ENCODE peak calls at places on chromosomes 6 and 20, in nine cellular contexts. One of them, this sample, is unnamed.

GRCh38 chr6:10719386-10720228 is 3.3 kb upstream of the TMEM14C start:
- DNase-seq in fibroblast of pulmonary artery: no peak
- DNase-seq in Panc1: no peak
- DNase-seq in adrenal gland: no peak
- DNase-seq in retinal pigment epithelial cell: no peak
- DNase-seq in neural progenitor cell: no peak
- DNase-seq in astrocyte of the spinal cord: peak
- DNase-seq in transverse colon: peak
- DNase-seq in IMR-90: no peak
- DNase-seq in this sample: no peak

GRCh38 chr6:142942805-142943227 is 2.2 kb downstream of the HIVEP2 start:
- DNase-seq in fibroblast of pulmonary artery: peak
- DNase-seq in Panc1: no peak
- DNase-seq in adrenal gland: no peak
- DNase-seq in retinal pigment epithelial cell: no peak
- DNase-seq in neural progenitor cell: no peak
- DNase-seq in astrocyte of the spinal cord: peak
- DNase-seq in transverse colon: no peak
- DNase-seq in IMR-90: peak
- DNase-seq in this sample: no peak

GRCh38 chr6:91149246-91149645 is 562.4 kb upstream of the MAP3K7 start:
- DNase-seq in fibroblast of pulmonary artery: peak
- DNase-seq in Panc1: no peak
- DNase-seq in adrenal gland: no peak
- DNase-seq in retinal pigment epithelial cell: no peak
- DNase-seq in neural progenitor cell: no peak
- DNase-seq in astrocyte of the spinal cord: no peak
- DNase-seq in transverse colon: no peak
- DNase-seq in IMR-90: no peak
- DNase-seq in this sample: no peak

GRCh38 chr20:9117548-9117947 is 48.7 kb downstream of the PLCB4 start:
- DNase-seq in fibroblast of pulmonary artery: no peak
- DNase-seq in Panc1: no peak
- DNase-seq in adrenal gland: no peak
- DNase-seq in retinal pigment epithelial cell: no peak
- DNase-seq in neural progenitor cell: no peak
- DNase-seq in astrocyte of the spinal cord: no peak
- DNase-seq in transverse colon: no peak
- DNase-seq in IMR-90: no peak
- DNase-seq in this sample: no peak

GRCh38 chr6:9516207-9516606 is 898.7 kb downstream of the TFAP2A start:
- DNase-seq in fibroblast of pulmonary artery: peak
- DNase-seq in Panc1: no peak
- DNase-seq in adrenal gland: no peak
- DNase-seq in retinal pigment epithelial cell: no peak
- DNase-seq in neural progenitor cell: peak
- DNase-seq in astrocyte of the spinal cord: peak
- DNase-seq in transverse colon: no peak
- DNase-seq in IMR-90: peak
- DNase-seq in this sample: no peak

GRCh38 chr6:101883398-101883975 is 490.0 kb downstream of the GRIK2 start:
- DNase-seq in fibroblast of pulmonary artery: peak
- DNase-seq in Panc1: no peak
- DNase-seq in adrenal gland: no peak
- DNase-seq in retinal pigment epithelial cell: no peak
- DNase-seq in neural progenitor cell: no peak
- DNase-seq in astrocyte of the spinal cord: no peak
- DNase-seq in transverse colon: no peak
- DNase-seq in IMR-90: peak
- DNase-seq in this sample: no peak

GRCh38 chr6:167763056-167763944 is 63.4 kb upstream of the AFDN start:
- DNase-seq in fibroblast of pulmonary artery: no peak
- DNase-seq in Panc1: no peak
- DNase-seq in adrenal gland: no peak
- DNase-seq in retinal pigment epithelial cell: no peak
- DNase-seq in neural progenitor cell: no peak
- DNase-seq in astrocyte of the spinal cord: no peak
- DNase-seq in transverse colon: no peak
- DNase-seq in IMR-90: no peak
- DNase-seq in this sample: no peak

GRCh38 chr6:106924699-106925523 is 49.6 kb downstream of the CD24 start:
- DNase-seq in fibroblast of pulmonary artery: no peak
- DNase-seq in Panc1: no peak
- DNase-seq in adrenal gland: no peak
- DNase-seq in retinal pigment epithelial cell: no peak
- DNase-seq in neural progenitor cell: no peak
- DNase-seq in astrocyte of the spinal cord: no peak
- DNase-seq in transverse colon: peak
- DNase-seq in IMR-90: no peak
- DNase-seq in this sample: no peak

GRCh38 chr6:43077981-43078411 is 1.9 kb downstream of the PTK7 start:
- DNase-seq in fibroblast of pulmonary artery: peak
- DNase-seq in Panc1: no peak
- DNase-seq in adrenal gland: no peak
- DNase-seq in retinal pigment epithelial cell: no peak
- DNase-seq in neural progenitor cell: peak
- DNase-seq in astrocyte of the spinal cord: no peak
- DNase-seq in transverse colon: no peak
- DNase-seq in IMR-90: peak
- DNase-seq in this sample: peak

GRCh38 chr6:140486468-140487361 is 1112.3 kb upstream of the CITED2 start:
- DNase-seq in fibroblast of pulmonary artery: peak
- DNase-seq in Panc1: no peak
- DNase-seq in adrenal gland: no peak
- DNase-seq in retinal pigment epithelial cell: no peak
- DNase-seq in neural progenitor cell: no peak
- DNase-seq in astrocyte of the spinal cord: peak
- DNase-seq in transverse colon: no peak
- DNase-seq in IMR-90: peak
- DNase-seq in this sample: no peak

GRCh38 chr6:152096863-152097496 is 289.5 kb downstream of the ESR1 start:
- DNase-seq in fibroblast of pulmonary artery: peak
- DNase-seq in Panc1: no peak
- DNase-seq in adrenal gland: no peak
- DNase-seq in retinal pigment epithelial cell: no peak
- DNase-seq in neural progenitor cell: no peak
- DNase-seq in astrocyte of the spinal cord: peak
- DNase-seq in transverse colon: no peak
- DNase-seq in IMR-90: peak
- DNase-seq in this sample: peak

GRCh38 chr20:47244451-47244850 is 112.0 kb downstream of the ZMYND8 start:
- DNase-seq in fibroblast of pulmonary artery: no peak
- DNase-seq in Panc1: no peak
- DNase-seq in adrenal gland: no peak
- DNase-seq in retinal pigment epithelial cell: no peak
- DNase-seq in neural progenitor cell: no peak
- DNase-seq in astrocyte of the spinal cord: no peak
- DNase-seq in transverse colon: no peak
- DNase-seq in IMR-90: no peak
- DNase-seq in this sample: peak

GRCh38 chr20:47276856-47277541 is 79.5 kb downstream of the ZMYND8 start:
- DNase-seq in fibroblast of pulmonary artery: peak
- DNase-seq in Panc1: no peak
- DNase-seq in adrenal gland: peak
- DNase-seq in retinal pigment epithelial cell: no peak
- DNase-seq in neural progenitor cell: no peak
- DNase-seq in astrocyte of the spinal cord: peak
- DNase-seq in transverse colon: no peak
- DNase-seq in IMR-90: peak
- DNase-seq in this sample: no peak

GRCh38 chr6:17167327-17167979 is 65.6 kb downstream of the STMND1 start:
- DNase-seq in fibroblast of pulmonary artery: peak
- DNase-seq in Panc1: no peak
- DNase-seq in adrenal gland: peak
- DNase-seq in retinal pigment epithelial cell: no peak
- DNase-seq in neural progenitor cell: peak
- DNase-seq in astrocyte of the spinal cord: peak
- DNase-seq in transverse colon: peak
- DNase-seq in IMR-90: peak
- DNase-seq in this sample: no peak

GRCh38 chr6:24802271-24803059 is 3.7 kb upstream of the ARMH2 start:
- DNase-seq in fibroblast of pulmonary artery: no peak
- DNase-seq in Panc1: no peak
- DNase-seq in adrenal gland: no peak
- DNase-seq in retinal pigment epithelial cell: no peak
- DNase-seq in neural progenitor cell: no peak
- DNase-seq in astrocyte of the spinal cord: no peak
- DNase-seq in transverse colon: no peak
- DNase-seq in IMR-90: peak
- DNase-seq in this sample: no peak

GRCh38 chr6:27851440-27851839 is 60.8 kb downstream of the OR2B2 start:
- DNase-seq in fibroblast of pulmonary artery: no peak
- DNase-seq in Panc1: no peak
- DNase-seq in adrenal gland: no peak
- DNase-seq in retinal pigment epithelial cell: no peak
- DNase-seq in neural progenitor cell: no peak
- DNase-seq in astrocyte of the spinal cord: no peak
- DNase-seq in transverse colon: no peak
- DNase-seq in IMR-90: no peak
- DNase-seq in this sample: no peak

GRCh38 chr6:111563581-111563980 is 42.1 kb downstream of the TRAF3IP2 start:
- DNase-seq in fibroblast of pulmonary artery: no peak
- DNase-seq in Panc1: no peak
- DNase-seq in adrenal gland: no peak
- DNase-seq in retinal pigment epithelial cell: no peak
- DNase-seq in neural progenitor cell: no peak
- DNase-seq in astrocyte of the spinal cord: no peak
- DNase-seq in transverse colon: no peak
- DNase-seq in IMR-90: no peak
- DNase-seq in this sample: no peak
- TF ChIP-seq CTCF in fibroblast of pulmonary artery: no peak
- TF ChIP-seq CTCF in Panc1: no peak
- TF ChIP-seq CTCF in adrenal gland: no peak
- TF ChIP-seq CTCF in retinal pigment epithelial cell: no peak
- TF ChIP-seq CTCF in neural progenitor cell: no peak
- TF ChIP-seq CTCF in astrocyte of the spinal cord: no peak
- TF ChIP-seq CTCF in transverse colon: no peak
- TF ChIP-seq CTCF in IMR-90: no peak
- TF ChIP-seq CTCF in this sample: no peak

GRCh38 chr6:129033173-129033572 is 150.2 kb downstream of the LAMA2 start:
- DNase-seq in fibroblast of pulmonary artery: no peak
- DNase-seq in Panc1: no peak
- DNase-seq in adrenal gland: no peak
- DNase-seq in retinal pigment epithelial cell: no peak
- DNase-seq in neural progenitor cell: no peak
- DNase-seq in astrocyte of the spinal cord: no peak
- DNase-seq in transverse colon: no peak
- DNase-seq in IMR-90: no peak
- DNase-seq in this sample: no peak

GRCh38 chr6:129031051-129031599 is 148.2 kb downstream of the LAMA2 start:
- DNase-seq in fibroblast of pulmonary artery: peak
- DNase-seq in Panc1: no peak
- DNase-seq in adrenal gland: no peak
- DNase-seq in retinal pigment epithelial cell: no peak
- DNase-seq in neural progenitor cell: no peak
- DNase-seq in astrocyte of the spinal cord: peak
- DNase-seq in transverse colon: no peak
- DNase-seq in IMR-90: peak
- DNase-seq in this sample: peak

GRCh38 chr6:129032602-129033001 is 149.7 kb downstream of the LAMA2 start:
- DNase-seq in fibroblast of pulmonary artery: no peak
- DNase-seq in Panc1: no peak
- DNase-seq in adrenal gland: no peak
- DNase-seq in retinal pigment epithelial cell: no peak
- DNase-seq in neural progenitor cell: no peak
- DNase-seq in astrocyte of the spinal cord: no peak
- DNase-seq in transverse colon: no peak
- DNase-seq in IMR-90: no peak
- DNase-seq in this sample: no peak

GRCh38 chr6:129029778-129030177 is 146.8 kb downstream of the LAMA2 start:
- DNase-seq in fibroblast of pulmonary artery: no peak
- DNase-seq in Panc1: no peak
- DNase-seq in adrenal gland: no peak
- DNase-seq in retinal pigment epithelial cell: no peak
- DNase-seq in neural progenitor cell: no peak
- DNase-seq in astrocyte of the spinal cord: peak
- DNase-seq in transverse colon: no peak
- DNase-seq in IMR-90: no peak
- DNase-seq in this sample: no peak

DNA sequence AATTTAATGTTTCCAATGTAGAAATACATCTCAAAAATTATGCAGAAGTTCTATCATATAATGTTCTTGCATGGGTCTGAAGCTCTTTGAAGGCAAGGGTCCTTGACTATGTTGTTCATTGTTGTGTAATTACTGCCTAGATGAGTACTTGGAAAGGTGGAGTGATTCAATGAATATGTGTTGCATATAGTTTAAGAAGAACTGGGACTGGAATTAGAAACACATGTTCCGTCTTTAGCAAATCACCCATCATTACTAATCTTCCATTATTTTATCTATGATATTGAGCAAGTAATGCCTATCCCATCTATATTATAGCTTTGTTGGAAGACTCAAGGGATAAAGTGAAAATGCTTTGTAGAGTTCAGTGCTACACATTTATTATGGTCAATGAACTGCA is 147.3 kb downstream of the LAMA2 start:
- DNase-seq in fibroblast of pulmonary artery: no peak
- DNase-seq in Panc1: no peak
- DNase-seq in adrenal gland: no peak
- DNase-seq in retinal pigment epithelial cell: no peak
- DNase-seq in neural progenitor cell: no peak
- DNase-seq in astrocyte of the spinal cord: no peak
- DNase-seq in transverse colon: no peak
- DNase-seq in IMR-90: no peak
- DNase-seq in this sample: no peak
- H3K4me3 ChIP-seq in fibroblast of pulmonary artery: no peak
- H3K4me3 ChIP-seq in Panc1: no peak
- H3K4me3 ChIP-seq in adrenal gland: no peak
- H3K4me3 ChIP-seq in retinal pigment epithelial cell: no peak
- H3K4me3 ChIP-seq in neural progenitor cell: no peak
- H3K4me3 ChIP-seq in astrocyte of the spinal cord: no peak
- H3K4me3 ChIP-seq in transverse colon: no peak
- H3K4me3 ChIP-seq in IMR-90: no peak
- H3K4me3 ChIP-seq in this sample: no peak

GRCh38 chr6:73123632-73124329 is 101.5 kb downstream of the KHDC1L start:
- DNase-seq in fibroblast of pulmonary artery: no peak
- DNase-seq in Panc1: no peak
- DNase-seq in adrenal gland: no peak
- DNase-seq in retinal pigment epithelial cell: no peak
- DNase-seq in neural progenitor cell: no peak
- DNase-seq in astrocyte of the spinal cord: no peak
- DNase-seq in transverse colon: no peak
- DNase-seq in IMR-90: no peak
- DNase-seq in this sample: no peak

GRCh38 chr6:73116330-73116729 is 109.0 kb downstream of the KHDC1L start:
- DNase-seq in fibroblast of pulmonary artery: no peak
- DNase-seq in Panc1: no peak
- DNase-seq in adrenal gland: no peak
- DNase-seq in retinal pigment epithelial cell: no peak
- DNase-seq in neural progenitor cell: no peak
- DNase-seq in astrocyte of the spinal cord: no peak
- DNase-seq in transverse colon: no peak
- DNase-seq in IMR-90: no peak
- DNase-seq in this sample: no peak

GRCh38 chr6:73121421-73121993 is 103.8 kb downstream of the KHDC1L start:
- DNase-seq in fibroblast of pulmonary artery: peak
- DNase-seq in Panc1: no peak
- DNase-seq in adrenal gland: no peak
- DNase-seq in retinal pigment epithelial cell: peak
- DNase-seq in neural progenitor cell: no peak
- DNase-seq in astrocyte of the spinal cord: peak
- DNase-seq in transverse colon: no peak
- DNase-seq in IMR-90: peak
- DNase-seq in this sample: peak
- TF ChIP-seq CTCF in fibroblast of pulmonary artery: peak
- TF ChIP-seq CTCF in Panc1: no peak
- TF ChIP-seq CTCF in adrenal gland: no peak
- TF ChIP-seq CTCF in retinal pigment epithelial cell: peak
- TF ChIP-seq CTCF in neural progenitor cell: no peak
- TF ChIP-seq CTCF in astrocyte of the spinal cord: peak
- TF ChIP-seq CTCF in transverse colon: no peak
- TF ChIP-seq CTCF in IMR-90: peak
- TF ChIP-seq CTCF in this sample: peak

GRCh38 chr6:26329763-26330511 is 35.1 kb upstream of the BTN3A2 start:
- DNase-seq in fibroblast of pulmonary artery: peak
- DNase-seq in Panc1: no peak
- DNase-seq in adrenal gland: no peak
- DNase-seq in retinal pigment epithelial cell: no peak
- DNase-seq in neural progenitor cell: peak
- DNase-seq in astrocyte of the spinal cord: peak
- DNase-seq in transverse colon: peak
- DNase-seq in IMR-90: peak
- DNase-seq in this sample: no peak
- H3K4me3 ChIP-seq in fibroblast of pulmonary artery: peak
- H3K4me3 ChIP-seq in Panc1: peak
- H3K4me3 ChIP-seq in adrenal gland: no peak
- H3K4me3 ChIP-seq in retinal pigment epithelial cell: peak
- H3K4me3 ChIP-seq in neural progenitor cell: peak
- H3K4me3 ChIP-seq in astrocyte of the spinal cord: peak
- H3K4me3 ChIP-seq in transverse colon: no peak
- H3K4me3 ChIP-seq in IMR-90: no peak
- H3K4me3 ChIP-seq in this sample: no peak